ENCODE peak calls at places on chromosomes 6 and 20, in six cellular contexts. E is NCI-H1092 treated with DMSO at 0.1 percent for 48 hours; Y is central memory CD4-positive, alpha-beta T cell; Q is left cardiac atrium; Z is BE2C; C is uterus. F is an unnamed sample.

GRCh38 chr6:125099211-125100017 is 54.2 kb upstream of the TPD52L1 start:
- DNase-seq in Y (peak; percentile 3), Q (peak; percentile 67), Z (peak; percentile 78), C (peak; percentile 43), E (peak; percentile 26), F (peak; percentile 89)

GRCh38 chr6:113875470-113875869 is 18.3 kb downstream of the MARCKS start:
- DNase-seq in E (no peak), Z (no peak), Y (no peak), Q (no peak), C (no peak), F (no peak)

GRCh38 chr6:54775586-54775985 is 71.0 kb upstream of the FAM83B start:
- DNase-seq in Y (no peak), E (no peak), C (no peak), Z (no peak), Q (no peak), F (no peak)

GRCh38 chr6:168517742-168518347 is 76.9 kb downstream of the SMOC2 start:
- DNase-seq in E (no peak), C (no peak), Y (no peak), Z (no peak), Q (no peak), F (no peak)

GRCh38 chr6:160394654-160395035 is 46.5 kb downstream of the SLC22A3 start:
- DNase-seq in C (no peak), E (no peak), Q (no peak), Z (no peak), Y (no peak), F (no peak)

GRCh38 chr6:17506531-17506930 is 93.6 kb upstream of the FAM8A1 start:
- DNase-seq in C (no peak), Q (no peak), Y (no peak), Z (no peak), E (no peak), F (no peak)

GRCh38 chr6:92589970-92590369 is 829.4 kb downstream of the EPHA7 start:
- DNase-seq in E (no peak), Y (no peak), Z (no peak), Q (no peak), C (no peak), F (no peak)

GRCh38 chr20:36919715-36920333 is 31.7 kb downstream of the SAMHD1 start:
- DNase-seq in Z (peak; percentile 44), Y (peak; percentile 52), Q (no peak), E (peak; percentile 48), C (no peak), F (peak; percentile 63)

GRCh38 chr6:16311763-16312162 is 73.4 kb downstream of the GMPR start:
- DNase-seq in C (no peak), Y (no peak), E (no peak), Q (no peak), Z (no peak), F (no peak)

GRCh38 chr6:53579338-53579737 is 34.4 kb upstream of the GCLC start:
- DNase-seq in E (no peak), C (no peak), Z (no peak), Y (no peak), Q (no peak), F (no peak)

GRCh38 chr6:29491574-29491973 is 3.8 kb upstream of the MAS1L start:
- DNase-seq in Z (no peak), Y (no peak), E (no peak), C (no peak), Q (no peak), F (no peak)

GRCh38 chr6:23244300-23244699 is 674.9 kb downstream of the HDGFL1 start:
- DNase-seq in C (no peak), E (no peak), Y (no peak), Q (no peak), Z (no peak), F (no peak)

GRCh38 chr6:72552938-72553337 is 68.9 kb upstream of the KCNQ5 start:
- DNase-seq in Z (no peak), Y (no peak), E (no peak), C (no peak), Q (no peak), F (no peak)

GRCh38 chr6:106141441-106142237 is 55.5 kb downstream of the PRDM1 start:
- DNase-seq in C (no peak), E (no peak), Z (no peak), Y (no peak), Q (no peak), F (no peak)

GRCh38 chr6:72783667-72784066 is 161.8 kb downstream of the KCNQ5 start:
- DNase-seq in Z (no peak), Y (no peak), Q (no peak), E (no peak), C (no peak), F (no peak)

GRCh38 chr6:26327450-26328264 is 37.3 kb upstream of the BTN3A2 start:
- DNase-seq in Q (no peak), E (peak; percentile 72), C (no peak), Z (peak; percentile 80), Y (peak; percentile 48), F (peak; percentile 40)

GRCh38 chr6:11460837-11461661 is 76.5 kb upstream of the TMEM170B start:
- DNase-seq in Q (no peak), C (no peak), Z (no peak), E (no peak), Y (no peak), F (no peak)

GRCh38 chr6:7311920-7312615 is 931 bp downstream of the SSR1 start:
- DNase-seq in Z (no peak), Q (no peak), C (no peak), E (no peak), Y (no peak), F (no peak)

GRCh38 chr20:57211949-57212889 is 54.2 kb downstream of the BMP7 start:
- DNase-seq in Q (peak; percentile 69), C (peak; percentile 68), Z (no peak), E (no peak), Y (no peak), F (peak; percentile 52)

GRCh38 chr6:102215425-102215824 is 821.9 kb downstream of the GRIK2 start:
- DNase-seq in E (no peak), C (no peak), Z (no peak), Q (no peak), Y (no peak), F (no peak)

GRCh38 chr20:61482425-61482887 is 230.4 kb downstream of the CDH4 start:
- DNase-seq in E (no peak), C (no peak), Z (no peak), Y (no peak), Q (no peak), F (no peak)